ENCODE peak calls at places on chromosomes 11 and 22, in five cellular contexts. D, P, K, Y and M are unnamed samples.

GRCh38 chr11:115493488-115493887 is 10.7 kb downstream of the CADM1 start:
- DNase-seq in D (no peak), P (no peak), K (no peak), Y (no peak), M (no peak)

GRCh38 chr11:14537134-14537599 is 17.0 kb upstream of the PSMA1 start:
- DNase-seq in D (peak), P (no peak), K (no peak), Y (no peak), M (no peak)

GRCh38 chr11:112279901-112280267 is 19.2 kb upstream of the PLET1 start:
- DNase-seq in D (peak), P (no peak), K (peak), Y (peak), M (peak)

GRCh38 chr22:41286639-41287091 is 678 bp upstream of the RANGAP1 start:
- DNase-seq in D (peak), P (no peak), K (no peak), Y (no peak), M (no peak)

GRCh38 chr22:47842119-47842518 is 1079.7 kb downstream of the TBC1D22A start:
- DNase-seq in D (no peak), P (no peak), K (no peak), Y (no peak), M (no peak)

GRCh38 chr11:72411623-72412532 is 22.5 kb downstream of the CLPB start:
- DNase-seq in D (peak), P (no peak), K (no peak), Y (peak), M (no peak)

GRCh38 chr11:77154381-77155081 is 26.5 kb downstream of the MYO7A start:
- DNase-seq in D (peak), P (no peak), K (peak), Y (peak), M (no peak)

GRCh38 chr11:36501236-36501635 is 8.8 kb downstream of the TRAF6 start:
- DNase-seq in D (no peak), P (no peak), K (no peak), Y (no peak), M (no peak)

GRCh38 chr22:20175597-20175900 is 24.7 kb upstream of the CCDC188 start:
- DNase-seq in D (no peak), P (no peak), K (no peak), Y (no peak), M (no peak)

GRCh38 chr11:117391181-117391580 is 63.5 kb downstream of the CEP164 start:
- DNase-seq in D (no peak), P (no peak), K (peak), Y (no peak), M (no peak)

GRCh38 chr11:110735431-110736157 is 23.4 kb upstream of the ARHGAP20 start:
- DNase-seq in D (no peak), P (no peak), K (no peak), Y (no peak), M (no peak)

GRCh38 chr22:50656122-50657070 is 16.2 kb upstream of the SHANK3 start:
- DNase-seq in D (peak), P (no peak), K (no peak), Y (no peak), M (no peak)

GRCh38 chr11:131910491-131911387 is 540.3 kb downstream of the NTM start:
- DNase-seq in D (no peak), P (no peak), K (no peak), Y (no peak), M (no peak)

GRCh38 chr11:127103586-127104388 is 103.2 kb upstream of the KIRREL3 start:
- DNase-seq in D (no peak), P (no peak), K (no peak), Y (no peak), M (no peak)

GRCh38 chr11:68406318-68407313 is 53.9 kb upstream of the PPP6R3 start:
- DNase-seq in D (no peak), P (no peak), K (no peak), Y (no peak), M (peak)

GRCh38 chr11:103844327-103845215 is 191.9 kb upstream of the DDI1 start:
- DNase-seq in D (no peak), P (no peak), K (no peak), Y (no peak), M (no peak)

GRCh38 chr11:114318361-114318760 is 22.2 kb downstream of the NNMT start:
- DNase-seq in D (no peak), P (no peak), K (no peak), Y (no peak), M (no peak)

GRCh38 chr11:2940166-2940929 is 11.1 kb upstream of the PHLDA2 start:
- DNase-seq in D (no peak), P (no peak), K (peak), Y (peak), M (peak)

GRCh38 chr22:12601870-12602779 is 2925.9 kb upstream of the OR11H1 start:
- DNase-seq in D (no peak), P (no peak), K (peak), Y (no peak), M (peak)

GRCh38 chr22:22210375-22210774 is 34.2 kb upstream of the VPREB1 start:
- DNase-seq in D (no peak), P (no peak), K (no peak), Y (peak), M (no peak)

GRCh38 chr11:68843703-68844312 is 2.1 kb upstream of the CPT1A start:
- DNase-seq in D (peak), P (no peak), K (peak), Y (peak), M (peak)

GRCh38 chr11:94678901-94679300 is 89.3 kb upstream of the AMOTL1 start:
- DNase-seq in D (no peak), P (no peak), K (no peak), Y (no peak), M (no peak)

GRCh38 chr22:24554316-24555159 is at the start of gene GUCD1:
- DNase-seq in D (peak), P (no peak), K (peak), Y (peak), M (no peak)

GRCh38 chr11:74276581-74276980 is 34.9 kb downstream of the P4HA3 start:
- DNase-seq in D (no peak), P (no peak), K (no peak), Y (no peak), M (no peak)

GRCh38 chr11:102592634-102593581 is 32.2 kb downstream of the MMP20 start:
- DNase-seq in D (no peak), P (no peak), K (no peak), Y (no peak), M (no peak)

GRCh38 chr22:28381427-28382167 is 298.0 kb downstream of the TTC28 start:
- DNase-seq in D (no peak), P (no peak), K (no peak), Y (no peak), M (no peak)

GRCh38 chr11:62545437-62546243 is 966 bp downstream of the AHNAK start:
- DNase-seq in D (peak), P (no peak), K (peak), Y (peak), M (peak)

GRCh38 chr11:19992162-19992561 is 168.1 kb downstream of the DBX1 start:
- DNase-seq in D (no peak), P (no peak), K (no peak), Y (no peak), M (no peak)

GRCh38 chr11:30333405-30333804 is 10.5 kb downstream of the ARL14EP start:
- DNase-seq in D (no peak), P (no peak), K (no peak), Y (no peak), M (no peak)

GRCh38 chr22:29259253-29259899 is 8.4 kb downstream of the RHBDD3 start:
- DNase-seq in D (no peak), P (no peak), K (no peak), Y (no peak), M (no peak)

GRCh38 chr11:33912405-33913361 is 20.8 kb upstream of the LMO2 start:
- DNase-seq in D (no peak), P (no peak), K (no peak), Y (no peak), M (no peak)
- TF ChIP-seq POLR2A in D (no peak), P (no peak), K (no peak), Y (no peak), M (no peak)

GRCh38 chr11:12863605-12864121 is 145.5 kb upstream of the RASSF10 start:
- DNase-seq in D (no peak), P (no peak), K (no peak), Y (no peak), M (no peak)
- H3K4me3 ChIP-seq in D (no peak), P (no peak), K (no peak), Y (no peak), M (peak)

GRCh38 chr11:11207428-11207827 is 145.6 kb downstream of the CSNK2A3 start:
- DNase-seq in D (no peak), P (no peak), K (no peak), Y (no peak), M (no peak)
- TF ChIP-seq CTCF in D (no peak), P (no peak), K (no peak), Y (no peak), M (no peak)

GRCh38 chr11:46346886-46347636 is at the start of gene DGKZ:
- DNase-seq in D (peak), P (no peak), K (peak), Y (peak), M (peak)
- TF ChIP-seq POLR2A in D (peak), P (no peak), K (peak), Y (peak), M (no peak)

GRCh38 chr11:11620966-11621880 is 582 bp downstream of the GALNT18 start:
- DNase-seq in D (no peak), P (no peak), K (peak), Y (peak), M (peak)
- H3K4me3 ChIP-seq in D (no peak), P (peak), K (peak), Y (peak), M (peak)

GRCh38 chr11:18010271-18010670 is 2.6 kb downstream of the SERGEF start:
- DNase-seq in D (no peak), P (no peak), K (no peak), Y (no peak), M (no peak)
- TF ChIP-seq CTCF in D (no peak), P (no peak), K (no peak), Y (no peak), M (no peak)

GRCh38 chr11:65854871-65855837 is 2.8 kb downstream of the CFL1 start:
- DNase-seq in D (peak), P (no peak), K (peak), Y (peak), M (peak)

GRCh38 chr11:65858354-65859133 is 564 bp upstream of the CFL1 start:
- DNase-seq in D (no peak), P (no peak), K (no peak), Y (no peak), M (no peak)

GRCh38 chr11:65857500-65858353 is at the start of gene CFL1:
- DNase-seq in D (peak), P (peak), K (peak), Y (peak), M (peak)

GRCh38 chr11:65855927-65856363 is 2.0 kb downstream of the CFL1 start:
- DNase-seq in D (peak), P (no peak), K (no peak), Y (no peak), M (no peak)

DNA sequence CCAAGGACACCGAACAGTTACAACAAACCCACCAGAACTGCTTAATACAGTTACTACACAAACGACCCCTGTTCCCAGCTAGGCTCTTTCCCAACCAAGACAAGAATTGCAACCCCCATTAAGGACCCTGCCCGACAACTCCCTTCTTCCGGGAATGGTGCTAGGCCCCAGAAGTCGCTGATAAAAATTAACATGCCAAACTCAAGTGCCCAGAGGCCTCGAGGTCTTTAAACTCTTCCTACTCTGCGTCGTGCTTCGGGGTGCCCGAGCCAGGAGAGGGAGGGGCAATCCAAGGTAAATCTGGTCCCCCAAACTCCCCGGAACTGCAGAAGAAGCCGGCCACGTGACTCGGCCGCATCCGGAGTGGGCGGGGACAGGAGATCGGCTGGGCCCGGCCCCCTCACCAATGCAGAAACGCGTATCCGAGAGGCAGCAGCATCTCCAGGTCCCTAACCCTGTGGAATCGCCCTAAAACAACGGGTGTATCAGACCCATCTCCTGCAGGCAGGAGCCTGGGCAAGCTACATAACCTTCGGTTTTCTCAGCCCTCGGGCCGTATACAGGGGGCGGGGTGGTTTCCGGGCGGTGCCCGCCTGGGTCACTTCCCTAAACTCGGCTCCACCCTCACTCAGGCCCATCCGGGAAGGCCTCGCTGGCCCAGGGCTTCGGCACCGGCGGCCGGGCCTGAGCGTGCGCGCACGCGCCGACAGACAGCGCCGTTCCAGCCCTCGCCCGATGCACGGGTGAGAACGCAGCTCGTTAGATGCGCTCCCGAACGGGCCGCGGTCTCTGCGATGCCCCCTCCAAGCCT is 1.1 kb downstream of the CFL1 start:
- DNase-seq in D (peak), P (peak), K (peak), Y (peak), M (peak)
- TF ChIP-seq POLR2A in D (peak), P (no peak), K (peak), Y (peak), M (peak)